ENCODE peak calls at places on chromosomes 7 and 10, in eight cellular contexts. U is astrocyte of the spinal cord, C is uterus, R is fibroblast of pulmonary artery, B is choroid plexus epithelial cell, X is AG04450, K is fibroblast of mammary gland, W is A549. E is an unnamed sample.

GRCh38 chr7:25289522-25289921 is 61.2 kb upstream of the NPVF start:
- DNase-seq in U (no peak), B (no peak), K (no peak), W (no peak), C (no peak), R (no peak), X (no peak), E (no peak)

GRCh38 chr7:149414745-149415390 is 46.0 kb downstream of the ZNF777 start:
- DNase-seq in B (peak; percentile 82), X (peak; percentile 20), W (no peak), U (peak; percentile 81), K (peak; percentile 92), R (peak; percentile 72), C (peak; percentile 50), E (peak; percentile 61)

GRCh38 chr7:17095001-17095574 is 203.4 kb upstream of the AHR start:
- DNase-seq in C (no peak), X (no peak), W (no peak), U (peak; percentile 43), B (no peak), R (peak; percentile 11), K (peak; percentile 25), E (peak; percentile 80)

GRCh38 chr7:26159243-26159642 is 7.2 kb downstream of the NFE2L3 start:
- DNase-seq in R (peak; percentile 55), W (no peak), K (no peak), B (peak; percentile 63), U (no peak), C (no peak), X (no peak), E (no peak)

GRCh38 chr10:51000164-51000563 is 74.1 kb upstream of the PRKG1 start:
- DNase-seq in K (peak; percentile 92), X (peak; percentile 72), R (peak; percentile 94), B (peak; percentile 91), U (peak; percentile 40), W (no peak), C (no peak), E (peak; percentile 95)

GRCh38 chr10:130076681-130077080 is 33.9 kb downstream of the C10orf143 start:
- DNase-seq in U (no peak), K (no peak), R (no peak), C (no peak), B (no peak), W (no peak), X (no peak), E (no peak)

GRCh38 chr7:143360788-143361551 is 1.5 kb downstream of the FAM131B start:
- DNase-seq in K (no peak), C (no peak), R (no peak), X (no peak), B (no peak), W (no peak), U (no peak), E (no peak)

GRCh38 chr7:155203059-155203881 is 94.4 kb upstream of the INSIG1 start:
- DNase-seq in B (no peak), X (no peak), R (no peak), U (no peak), W (no peak), C (no peak), K (no peak), E (no peak)

GRCh38 chr7:104852386-104852785 is 161.6 kb upstream of the KMT2E start:
- DNase-seq in U (no peak), B (no peak), X (no peak), K (no peak), R (no peak), W (no peak), C (no peak), E (no peak)

GRCh38 chr10:127905623-127906261 is 1.2 kb upstream of the PTPRE start:
- DNase-seq in K (no peak), X (no peak), B (no peak), C (no peak), W (no peak), R (no peak), U (no peak), E (no peak)

GRCh38 chr10:27744478-27745379 is 890 bp downstream of the MKX start:
- DNase-seq in K (peak; percentile 27), B (no peak), U (peak; percentile 33), X (no peak), W (no peak), R (no peak), C (peak; percentile 46), E (no peak)

GRCh38 chr10:128018704-128019103 is 107.5 kb downstream of the MKI67 start:
- DNase-seq in K (no peak), C (no peak), U (no peak), R (no peak), B (no peak), X (no peak), W (no peak), E (no peak)

GRCh38 chr10:130740166-130740565 is 571.4 kb downstream of the TCERG1L start:
- DNase-seq in B (no peak), X (no peak), K (no peak), C (no peak), W (no peak), U (no peak), R (no peak), E (no peak)

GRCh38 chr7:35758421-35758820 is 42.4 kb upstream of the SEPTIN7 start:
- DNase-seq in W (peak; percentile 16), C (no peak), X (no peak), U (no peak), B (no peak), R (no peak), K (no peak), E (peak; percentile 28)

GRCh38 chr7:74684921-74685320 is 27.4 kb downstream of the GTF2I start:
- DNase-seq in W (no peak), X (no peak), C (no peak), B (no peak), K (no peak), U (no peak), R (no peak), E (no peak)

GRCh38 chr10:89332092-89332633 is 4.4 kb downstream of the IFIT3 start:
- DNase-seq in K (peak; percentile 76), C (no peak), R (peak; percentile 66), B (peak; percentile 92), X (no peak), U (peak; percentile 80), W (no peak), E (peak; percentile 82)

GRCh38 chr10:81873932-81874816 is 820 bp upstream of the NRG3 start:
- DNase-seq in U (peak; percentile 23), K (peak; percentile 2), C (no peak), B (peak; percentile 66), W (no peak), R (peak; percentile 73), X (no peak), E (no peak)

GRCh38 chr10:117262296-117263293 is 21.7 kb downstream of the SLC18A2 start:
- DNase-seq in U (no peak), K (no peak), W (no peak), B (no peak), R (no peak), C (no peak), X (no peak), E (no peak)

GRCh38 chr10:117264776-117265175 is 23.9 kb downstream of the SLC18A2 start:
- DNase-seq in W (no peak), C (no peak), R (no peak), K (no peak), U (no peak), X (no peak), B (no peak), E (no peak)

GRCh38 chr10:117260094-117260493 is 19.2 kb downstream of the SLC18A2 start:
- DNase-seq in X (no peak), B (no peak), C (no peak), R (no peak), W (no peak), K (no peak), U (no peak), E (no peak)

GRCh38 chr10:117259279-117259678 is 18.4 kb downstream of the SLC18A2 start:
- DNase-seq in K (no peak), B (no peak), W (no peak), X (no peak), R (no peak), U (no peak), C (no peak), E (no peak)

GRCh38 chr10:117261501-117261900 is 20.6 kb downstream of the SLC18A2 start:
- DNase-seq in B (no peak), K (no peak), U (no peak), R (no peak), W (no peak), C (no peak), X (no peak), E (no peak)
- TF ChIP-seq CTCF in B (no peak), K (no peak), U (no peak), R (no peak), W (no peak), C (no peak), X (no peak), E (no peak)

GRCh38 chr10:77888356-77888703 is 38.2 kb downstream of the DLG5 start:
- DNase-seq in C (no peak), X (no peak), U (no peak), R (peak; percentile 25), K (peak; percentile 48), W (no peak), B (peak; percentile 34), E (no peak)
- H3K4me3 ChIP-seq in C (peak overlapping the region; percentile 22), X (peak overlapping the region; percentile 31), U (no peak overlapping the region), R (no peak overlapping the region), K (peak overlapping the region; percentile 2), W (no peak overlapping the region), B (no peak overlapping the region), E (peak overlapping the region; percentile 18)

DNA sequence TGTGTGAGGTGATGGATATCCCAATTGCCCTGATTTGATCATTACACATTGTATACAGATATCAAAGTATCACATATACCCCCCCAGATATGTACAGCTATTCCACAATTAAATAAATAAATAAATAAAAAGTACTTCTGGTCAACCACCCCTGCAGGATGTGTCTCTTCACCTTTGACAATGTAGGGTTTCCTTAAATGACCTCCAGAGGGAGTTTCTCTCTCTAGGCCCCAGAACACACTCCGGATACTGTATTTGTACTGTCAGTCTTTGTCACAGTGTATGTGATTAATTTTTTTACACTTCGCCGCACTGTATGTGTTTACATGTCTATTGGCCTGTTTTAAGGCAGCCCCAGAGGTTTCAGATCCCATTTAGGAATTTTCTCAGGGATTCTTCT is 123.6 kb downstream of the ADCYAP1R1 start:
- DNase-seq in K (no peak), B (no peak), U (no peak), X (no peak), C (no peak), R (no peak), W (peak; percentile 11), E (no peak)
- TF ChIP-seq CTCF in K (no peak), B (no peak), U (no peak), X (peak; percentile 15), C (no peak), R (no peak), W (peak; percentile 18), E (no peak)

DNA sequence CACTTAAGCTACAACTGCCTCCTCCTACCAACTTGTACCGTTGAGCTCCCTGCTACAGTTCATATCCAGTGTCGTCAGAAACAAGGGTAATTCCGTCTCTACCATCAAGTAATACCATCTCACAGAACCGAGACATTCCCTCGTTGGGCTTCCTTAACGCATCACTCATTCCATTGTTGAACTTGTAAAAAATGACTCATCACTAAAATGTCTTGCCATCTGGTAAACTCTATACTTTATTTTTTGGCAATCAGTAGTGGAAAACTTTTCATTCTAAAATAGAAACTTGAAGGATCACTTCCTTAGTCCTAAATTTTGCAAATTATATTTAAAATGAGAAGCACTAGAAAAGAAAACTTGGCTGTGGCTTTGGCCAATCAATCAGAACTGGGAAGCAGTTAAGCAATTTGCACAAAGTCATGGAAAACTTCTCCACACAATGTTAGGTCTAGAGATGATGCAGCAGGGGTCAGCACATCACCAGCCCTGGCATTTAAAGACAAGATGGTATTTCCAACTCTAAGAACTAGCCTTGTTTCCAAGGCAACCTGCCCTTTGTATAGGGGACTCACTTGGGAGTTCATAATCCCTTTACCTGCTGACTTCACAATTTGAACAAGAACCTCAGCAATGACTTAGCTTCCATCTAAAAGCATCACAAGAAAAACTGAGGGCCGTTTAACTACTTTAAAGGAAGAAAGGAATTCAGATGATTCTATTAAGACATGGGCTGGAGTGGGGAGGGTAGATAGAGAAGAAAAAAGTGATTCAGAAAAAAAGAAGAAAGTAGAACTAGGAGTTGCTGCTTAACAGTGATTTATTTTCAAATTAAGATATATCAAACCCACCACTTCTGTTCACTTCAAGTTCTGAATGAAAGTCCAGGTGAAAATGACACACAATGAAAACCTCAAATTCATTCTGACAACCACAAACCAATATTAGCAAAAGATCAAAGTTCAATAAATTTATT is 288.1 kb downstream of the PARD3 start:
- DNase-seq in C (no peak), W (peak; percentile 72), K (peak; percentile 97), R (peak; percentile 98), X (peak; percentile 89), B (peak; percentile 98), U (peak; percentile 95), E (peak; percentile 99)
- H3K4me3 ChIP-seq in C (no peak overlapping the region), W (peak overlapping the region; percentile 35), K (no peak overlapping the region), R (peak overlapping the region; percentile 25), X (peak overlapping the region; percentile 5), B (no peak overlapping the region), U (no peak overlapping the region), E (peak overlapping the region; percentile 15)